ENCODE peak calls at places on chromosomes 6 and 20, in seven cellular contexts. J is pancreas; Y is tibial artery; L is cardiac muscle cell; C is astrocyte of the spinal cord; I is MM.1S; A is CD4-positive, CD25-positive, alpha-beta regulatory T cell. Q is an unnamed sample.

GRCh38 chr20:38805958-38806854 is 709 bp downstream of the PPP1R16B start:
- DNase-seq in J (peak; percentile 63), Y (no peak), L (peak; percentile 9), C (no peak), I (peak; percentile 51), A (peak; percentile 58), Q (peak; percentile 32)

GRCh38 chr20:63836335-63837133 is 5.5 kb upstream of the ZBTB46 start:
- DNase-seq in J (no peak), Y (no peak), L (no peak), C (no peak), I (no peak), A (no peak), Q (no peak)

GRCh38 chr6:160069050-160069454 is 52.6 kb upstream of the SLC22A1 start:
- DNase-seq in J (no peak), Y (no peak), L (no peak), C (no peak), I (peak; percentile 78), A (peak; percentile 16), Q (no peak)

GRCh38 chr6:15948930-15949900 is 179.7 kb upstream of the MYLIP start:
- DNase-seq in J (no peak), Y (no peak), L (peak; percentile 60), C (no peak), I (no peak), A (no peak), Q (peak; percentile 72)

GRCh38 chr6:34526241-34526972 is 29.7 kb downstream of the SPDEF start:
- DNase-seq in J (peak; percentile 46), Y (no peak), L (no peak), C (no peak), I (no peak), A (no peak), Q (no peak)

GRCh38 chr20:46268131-46268611 is 40.1 kb downstream of the CDH22 start:
- DNase-seq in J (no peak), Y (no peak), L (no peak), C (no peak), I (no peak), A (no peak), Q (no peak)

GRCh38 chr20:17617212-17617867 is 47.5 kb downstream of the DSTN start:
- DNase-seq in J (peak; percentile 72), Y (peak; percentile 89), L (peak; percentile 77), C (no peak), I (no peak), A (peak; percentile 39), Q (peak; percentile 79)

GRCh38 chr20:7302256-7302655 is 534.8 kb downstream of the BMP2 start:
- DNase-seq in J (no peak), Y (no peak), L (no peak), C (no peak), I (no peak), A (no peak), Q (no peak)

GRCh38 chr20:4626228-4626627 is 95.5 kb upstream of the PRND start:
- DNase-seq in J (no peak), Y (no peak), L (no peak), C (no peak), I (no peak), A (no peak), Q (no peak)

GRCh38 chr20:7723284-7723683 is 217.0 kb downstream of the HAO1 start:
- DNase-seq in J (no peak), Y (no peak), L (no peak), C (peak; percentile 22), I (no peak), A (no peak), Q (no peak)

GRCh38 chr20:1567392-1568165 is 10.1 kb upstream of the SIRPD start:
- DNase-seq in J (no peak), Y (no peak), L (no peak), C (peak; percentile 42), I (no peak), A (no peak), Q (no peak)

GRCh38 chr20:45100563-45101245 is at the start of gene KCNS1:
- DNase-seq in J (peak; percentile 79), Y (no peak), L (peak; percentile 33), C (peak; percentile 15), I (no peak), A (no peak), Q (peak; percentile 21)

GRCh38 chr6:93992976-93993375 is 573.6 kb upstream of the EPHA7 start:
- DNase-seq in J (no peak), Y (no peak), L (no peak), C (peak; percentile 47), I (no peak), A (no peak), Q (peak; percentile 60)

GRCh38 chr6:109807881-109808280 is 116.8 kb downstream of the FIG4 start:
- DNase-seq in J (no peak), Y (no peak), L (no peak), C (no peak), I (no peak), A (no peak), Q (no peak)

GRCh38 chr6:142357879-142358278 is 56.1 kb downstream of the ADGRG6 start:
- DNase-seq in J (no peak), Y (no peak), L (no peak), C (no peak), I (no peak), A (no peak), Q (no peak)

GRCh38 chr6:142361345-142361744 is 59.5 kb downstream of the ADGRG6 start:
- DNase-seq in J (no peak), Y (no peak), L (no peak), C (no peak), I (no peak), A (no peak), Q (no peak)

GRCh38 chr6:142367061-142367460 is 65.3 kb downstream of the ADGRG6 start:
- DNase-seq in J (no peak), Y (no peak), L (no peak), C (no peak), I (no peak), A (no peak), Q (no peak)

GRCh38 chr6:142359271-142359960 is 57.6 kb downstream of the ADGRG6 start:
- DNase-seq in J (no peak), Y (no peak), L (no peak), C (no peak), I (no peak), A (no peak), Q (no peak)

GRCh38 chr6:142361765-142362540 is 60.1 kb downstream of the ADGRG6 start:
- DNase-seq in J (no peak), Y (no peak), L (no peak), C (peak; percentile 22), I (no peak), A (no peak), Q (no peak)
- H3K4me3 ChIP-seq in J (no peak overlapping the region), Y (no peak overlapping the region), L (no peak overlapping the region), C (no peak overlapping the region), I (no peak overlapping the region), A (no peak overlapping the region), Q (no peak overlapping the region)

GRCh38 chr6:30507849-30508843 is 18.8 kb downstream of the HLA-E start:
- DNase-seq in J (no peak), Y (no peak), L (no peak), C (no peak), I (peak; percentile 40), A (no peak), Q (no peak)

GRCh38 chr6:30510419-30510818 is 21.1 kb downstream of the HLA-E start:
- DNase-seq in J (no peak), Y (no peak), L (no peak), C (no peak), I (no peak), A (no peak), Q (no peak)

GRCh38 chr6:30511147-30511546 is 21.8 kb downstream of the HLA-E start:
- DNase-seq in J (no peak), Y (no peak), L (no peak), C (no peak), I (no peak), A (no peak), Q (no peak)

GRCh38 chr6:30513451-30513850 is 24.1 kb downstream of the HLA-E start:
- DNase-seq in J (no peak), Y (no peak), L (no peak), C (no peak), I (no peak), A (no peak), Q (no peak)

GRCh38 chr6:30508890-30509736 is 19.8 kb downstream of the HLA-E start:
- DNase-seq in J (no peak), Y (no peak), L (no peak), C (no peak), I (peak; percentile 84), A (peak; percentile 88), Q (no peak)
- H3K4me3 ChIP-seq in J (no peak overlapping the region), Y (no peak overlapping the region), L (no peak overlapping the region), C (no peak overlapping the region), I (peak overlapping the region; percentile 46), A (peak overlapping the region; percentile 88), Q (no peak overlapping the region)

DNA sequence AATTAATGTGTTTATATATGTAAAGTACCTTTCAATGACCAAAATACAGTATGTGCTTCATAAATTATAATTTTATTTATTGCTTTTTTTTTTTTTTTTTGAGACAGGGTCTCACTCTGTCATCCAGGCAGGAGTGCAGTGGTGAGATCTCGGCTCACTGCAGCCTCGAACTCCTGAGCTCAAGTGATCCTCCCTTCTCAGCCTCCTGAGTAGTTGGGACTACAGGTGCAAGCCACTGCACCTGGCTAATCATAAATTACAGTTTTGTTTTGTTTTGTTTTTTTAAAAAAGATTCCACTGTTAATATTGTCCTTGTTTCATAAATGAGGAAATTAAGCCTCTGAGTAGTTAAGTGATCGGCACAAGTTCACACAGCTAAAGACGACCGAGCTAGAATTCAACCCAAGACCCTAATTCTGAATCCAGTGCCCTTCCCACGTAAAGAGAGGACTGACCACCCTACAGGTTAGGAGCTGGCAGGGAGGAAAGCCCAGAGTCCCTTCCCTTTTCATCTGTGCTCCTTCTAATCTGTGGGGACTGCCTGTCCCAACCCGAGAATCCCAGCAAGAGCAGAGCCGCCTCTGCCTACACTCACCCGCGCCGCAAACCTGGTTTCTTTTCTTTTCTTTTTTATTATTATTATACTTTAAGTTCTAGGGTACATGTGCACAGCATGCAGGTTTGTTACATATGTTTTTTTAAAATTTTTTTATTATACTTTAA is 8.5 kb upstream of the GDF5 start:
- DNase-seq in J (no peak), Y (no peak), L (no peak), C (no peak), I (no peak), A (no peak), Q (no peak)
- H3K4me3 ChIP-seq in J (no peak overlapping the region), Y (peak overlapping the region; percentile 44), L (no peak overlapping the region), C (no peak overlapping the region), I (no peak overlapping the region), A (peak overlapping the region; percentile 38), Q (peak overlapping the region; percentile 7)

DNA sequence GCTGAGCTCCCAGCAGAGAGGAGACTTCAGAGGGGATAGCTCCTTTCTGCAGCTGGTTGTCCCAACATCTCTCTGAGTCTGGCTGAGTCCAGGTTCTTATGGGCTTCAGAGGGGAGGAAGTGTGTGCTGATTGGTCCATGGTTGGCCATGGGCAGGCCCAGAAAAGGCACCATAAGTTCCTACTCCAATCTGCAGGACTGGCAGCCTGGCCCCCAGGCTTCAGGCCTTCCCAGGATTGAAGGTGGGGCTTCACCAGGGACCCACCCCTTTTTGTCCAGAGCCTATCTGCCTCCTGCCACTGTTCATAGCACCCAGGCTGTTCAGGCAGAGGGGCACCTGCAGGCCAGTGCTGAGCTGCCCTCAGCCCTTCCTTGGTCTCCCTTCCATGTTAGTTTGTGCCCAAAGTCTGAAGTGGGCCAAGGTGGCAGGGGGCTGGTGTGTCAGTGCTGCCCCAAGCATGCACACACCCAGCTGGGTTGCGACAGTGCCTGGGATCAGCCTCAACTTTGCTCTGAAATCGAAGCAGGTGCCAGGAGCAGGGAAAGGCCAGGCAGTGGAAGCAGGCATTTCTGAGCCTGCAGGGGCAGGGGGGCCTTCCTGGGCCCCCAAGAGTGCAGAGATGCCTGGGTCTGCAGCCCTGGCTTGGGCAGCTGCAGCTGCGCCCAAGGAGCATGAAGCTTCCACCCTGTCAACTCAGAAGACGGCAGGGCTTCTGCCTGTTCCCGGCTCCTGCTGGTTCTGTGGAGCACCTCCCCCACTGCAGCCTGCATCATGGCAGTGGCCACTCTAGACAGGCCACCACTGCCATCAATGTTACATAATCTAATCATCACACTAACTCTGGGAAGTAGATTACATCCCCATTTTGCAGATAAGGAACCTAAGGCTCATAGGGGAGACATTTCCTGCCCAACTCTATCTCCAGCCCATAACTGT is 21.4 kb upstream of the TOP1 start:
- DNase-seq in J (no peak), Y (peak; percentile 55), L (no peak), C (no peak), I (no peak), A (no peak), Q (no peak)
- H3K4me3 ChIP-seq in J (no peak overlapping the region), Y (no peak overlapping the region), L (no peak overlapping the region), C (no peak overlapping the region), I (no peak overlapping the region), A (no peak overlapping the region), Q (no peak overlapping the region)

Q was measured in HAP-1.